ENCODE peak calls at places on chromosomes 4 and X, in ten cellular contexts. N, S, O, T, Y, G, Z, J, V and A are unnamed samples.

GRCh38 chrX:153775293-153775595 is 5.6 kb upstream of the SRPK3 start:
- DNase-seq in T (no peak), J (no peak), Z (no peak), O (no peak), V (no peak), S (no peak), N (no peak), Y (no peak), G (no peak), A (no peak)

GRCh38 chr4:8895295-8895694 is 23.7 kb upstream of the HMX1 start:
- DNase-seq in O (no peak), S (no peak), N (no peak), T (no peak), G (no peak), J (no peak), Y (no peak), Z (no peak), V (no peak), A (no peak)

GRCh38 chrX:51641421-51642021 is 22.8 kb upstream of the CENPVL3 start:
- DNase-seq in O (peak; percentile 47), S (peak; percentile 36), J (peak; percentile 39), T (no peak), G (no peak), V (no peak), Y (peak; percentile 21), Z (no peak), N (no peak), A (no peak)

GRCh38 chr4:78634011-78634664 is 82.6 kb downstream of the ANXA3 start:
- DNase-seq in O (peak; percentile 71), G (peak; percentile 62), Y (no peak), V (no peak), S (no peak), J (no peak), Z (no peak), N (no peak), T (no peak), A (no peak)

GRCh38 chr4:1192091-1192492 is 19.7 kb upstream of the SPON2 start:
- DNase-seq in J (peak; percentile 46), V (peak; percentile 96), Z (peak; percentile 91), O (peak; percentile 90), S (peak; percentile 29), Y (peak; percentile 91), N (peak; percentile 97), T (no peak), G (peak; percentile 83), A (peak; percentile 96)

GRCh38 chr4:26360864-26361263 is 40.0 kb downstream of the RBPJ start:
- DNase-seq in N (no peak), O (no peak), J (no peak), S (no peak), G (no peak), V (no peak), Y (no peak), Z (no peak), T (no peak), A (no peak)

GRCh38 chr4:77015390-77015789 is 60.4 kb downstream of the CCNI start:
- DNase-seq in O (no peak), Z (no peak), G (no peak), V (no peak), J (no peak), Y (no peak), N (no peak), T (no peak), S (no peak), A (no peak)

GRCh38 chrX:34813618-34814017 is 129.0 kb upstream of the FAM47B start:
- DNase-seq in T (no peak), J (no peak), S (no peak), Z (no peak), V (no peak), N (no peak), Y (no peak), O (no peak), G (no peak), A (no peak)

GRCh38 chr4:182928061-182928460 is 10.9 kb upstream of the DCTD start:
- DNase-seq in T (no peak), J (peak; percentile 11), G (no peak), Y (no peak), V (no peak), S (no peak), O (no peak), N (no peak), Z (no peak), A (no peak)

GRCh38 chrX:129493643-129494042 is 29.6 kb downstream of the SMARCA1 start:
- DNase-seq in G (no peak), O (no peak), J (no peak), S (no peak), T (no peak), Y (no peak), Z (no peak), V (no peak), N (no peak), A (no peak)

GRCh38 chr4:57658673-57659072 is 548.5 kb upstream of the IGFBP7 start:
- DNase-seq in V (no peak), J (no peak), N (no peak), S (no peak), O (no peak), G (no peak), T (no peak), Y (no peak), Z (no peak), A (no peak)

GRCh38 chrX:104195489-104196084 is 29.3 kb downstream of the FAM199X start:
- DNase-seq in J (peak; percentile 14), T (no peak), N (no peak), Z (no peak), G (no peak), Y (no peak), V (no peak), O (no peak), S (peak; percentile 1), A (no peak)

DNA sequence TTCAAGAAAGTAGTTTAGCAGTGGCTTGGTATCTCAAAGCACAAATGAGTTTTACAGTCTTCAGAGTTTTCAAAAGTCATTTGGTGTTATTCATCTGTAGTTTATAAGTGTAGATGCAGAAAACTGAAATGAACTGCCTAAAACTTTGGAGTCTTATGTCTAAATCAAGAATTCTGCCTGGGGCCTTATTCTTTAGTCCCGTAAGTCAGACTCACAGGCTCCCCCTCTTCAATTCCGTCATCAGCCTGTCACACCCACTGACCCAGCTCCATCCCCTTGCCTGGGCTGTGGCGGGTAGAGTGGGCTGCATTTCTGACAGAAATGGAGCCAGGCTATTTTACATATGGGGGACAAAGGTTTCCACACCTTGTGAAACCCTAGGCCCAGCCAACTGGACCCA is 44.3 kb downstream of the TSPAN5 start:
- DNase-seq in T (no peak), N (no peak), O (no peak), S (no peak), Y (no peak), J (no peak), Z (no peak), V (no peak), G (no peak), A (no peak)
- H3K4me1 ChIP-seq in T (no peaks in the 10 kb centered on the region), N (no peaks in the 10 kb centered on the region), O (peaks cover 29% of the 10 kb centered on the region), S (peaks cover 68% of the 10 kb centered on the region), Y (no peaks in the 10 kb centered on the region), J (no peaks in the 10 kb centered on the region), Z (no peaks in the 10 kb centered on the region), V (no peaks in the 10 kb centered on the region), G (no peaks in the 10 kb centered on the region), A (peaks cover 66% of the 10 kb centered on the region)

DNA sequence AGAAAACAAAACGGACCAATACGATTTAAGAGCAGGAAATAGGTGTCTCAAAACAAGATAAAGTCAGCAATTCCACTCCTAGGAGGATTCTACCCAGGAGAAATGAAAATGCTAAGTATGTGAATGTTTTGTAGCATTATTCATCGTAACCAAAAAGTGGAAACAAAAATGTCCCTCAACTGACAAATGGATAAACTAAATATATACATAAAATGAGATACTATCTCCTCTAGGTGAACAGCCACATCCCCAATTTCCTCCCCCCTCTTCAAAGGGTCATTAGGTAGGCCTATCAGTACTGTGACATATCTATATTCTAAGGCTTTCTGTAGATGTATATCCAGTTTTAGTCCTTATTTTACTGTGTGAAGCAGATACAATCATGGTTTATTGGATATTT is 18.0 kb downstream of the DDX3X start:
- DNase-seq in N (no peak), J (no peak), G (no peak), O (no peak), Y (no peak), T (no peak), V (no peak), Z (no peak), S (no peak), A (no peak)
- TF ChIP-seq POLR2A in N (no peak), J (no peak), G (no peak), O (no peak), Y (no peak), T (no peak), V (no peak), Z (no peak), S (no peak), A (no peak)

GRCh38 chr4:108811486-108811885 is 48.6 kb upstream of the ETNPPL start:
- DNase-seq in T (no peak), G (no peak), N (no peak), Z (no peak), J (no peak), S (no peak), O (no peak), V (no peak), Y (no peak), A (no peak)

GRCh38 chr4:108810087-108810486 is 47.2 kb upstream of the ETNPPL start:
- DNase-seq in G (no peak), S (no peak), T (no peak), O (no peak), Z (no peak), J (no peak), V (no peak), N (no peak), Y (no peak), A (no peak)

GRCh38 chr4:108813261-108813660 is 50.4 kb upstream of the ETNPPL start:
- DNase-seq in Y (no peak), V (no peak), T (no peak), O (no peak), Z (no peak), S (no peak), G (no peak), N (no peak), J (no peak), A (no peak)

DNA sequence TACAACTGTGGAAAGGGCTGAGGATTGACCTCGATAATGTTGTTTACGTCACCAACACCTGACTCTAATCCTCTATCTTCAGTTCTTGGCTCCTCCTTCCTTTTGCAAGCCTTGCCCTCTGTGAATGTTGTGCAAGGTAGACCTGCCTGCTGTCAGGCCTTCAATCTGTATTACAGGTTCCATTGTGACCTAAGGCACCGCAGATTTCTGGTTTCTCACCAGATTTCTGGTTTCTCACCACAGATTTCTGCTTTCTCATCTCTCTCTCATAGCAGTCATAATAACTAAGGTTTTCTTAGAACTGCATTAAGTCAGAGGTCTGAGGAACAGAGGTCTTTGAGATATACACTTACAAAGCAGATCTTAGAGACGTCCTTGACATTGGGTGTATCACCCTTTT is 51.5 kb upstream of the ETNPPL start:
- DNase-seq in Z (no peak), T (no peak), N (no peak), J (no peak), V (peak; percentile 38), O (no peak), Y (no peak), G (no peak), S (no peak), A (no peak)
- H3K4me3 ChIP-seq in Z (no peak overlapping the region), T (no peak overlapping the region), N (no peak overlapping the region), J (no peak overlapping the region), V (no peak overlapping the region), O (no peak overlapping the region), Y (no peak overlapping the region), G (no peak overlapping the region), S (no peak overlapping the region), A (no peak overlapping the region)

DNA sequence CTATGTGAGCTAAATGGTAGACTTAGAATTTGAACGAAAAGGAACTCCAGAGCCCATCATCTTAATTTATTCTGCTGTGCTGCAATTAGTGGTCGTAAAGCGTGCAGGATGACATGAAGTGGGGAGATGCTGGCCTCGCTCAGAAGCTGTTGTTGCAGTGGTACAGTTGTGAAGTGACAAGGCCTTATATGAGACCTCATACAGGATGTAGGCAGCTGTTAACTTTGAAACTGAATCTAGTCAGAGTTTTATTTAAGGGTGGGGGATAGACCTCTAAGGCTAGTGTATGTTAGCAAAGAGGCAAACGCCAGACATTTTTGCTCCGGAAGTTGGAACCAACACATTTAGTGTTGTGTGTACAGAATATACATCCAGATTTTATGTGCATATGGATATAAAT is 13.5 kb downstream of the KLF3 start:
- DNase-seq in N (no peak), S (no peak), O (no peak), Z (no peak), Y (no peak), G (no peak), V (no peak), T (no peak), J (no peak), A (no peak)
- H3K4me1 ChIP-seq in N (peaks cover 28% of the 10 kb centered on the region), S (peaks cover 36% of the 10 kb centered on the region), O (peaks cover 34% of the 10 kb centered on the region), Z (peaks cover 68% of the 10 kb centered on the region), Y (peaks cover 40% of the 10 kb centered on the region), G (peaks cover 7% of the 10 kb centered on the region), V (peaks cover 50% of the 10 kb centered on the region), T (peaks cover 59% of the 10 kb centered on the region), J (peaks cover 37% of the 10 kb centered on the region), A (peaks cover 92% of the 10 kb centered on the region)